ENCODE peak calls at places on chromosomes 11 and 22, in seven cellular contexts. One of them, this sample, is unnamed.

GRCh38 chr11:70580036-70580805 is 181.9 kb downstream of the CTTN start:
- DNase-seq in H9: peak
- DNase-seq in mesendoderm: peak
- DNase-seq in mesenchymal stem cell: no peak
- DNase-seq in IMR-90: no peak
- DNase-seq in trophoblast cell: no peak
- DNase-seq in neuronal stem cell: no peak
- DNase-seq in this sample: peak

GRCh38 chr11:123057604-123058305 is 4.2 kb downstream of the HSPA8 start:
- DNase-seq in neuronal stem cell: no peak
- DNase-seq in trophoblast cell: no peak
- DNase-seq in H9: no peak
- DNase-seq in mesendoderm: no peak
- DNase-seq in mesenchymal stem cell: no peak
- DNase-seq in IMR-90: no peak
- DNase-seq in this sample: no peak

GRCh38 chr22:50563410-50564160 is 866 bp upstream of the SYCE3 start:
- DNase-seq in neuronal stem cell: no peak
- DNase-seq in trophoblast cell: peak
- DNase-seq in mesendoderm: no peak
- DNase-seq in IMR-90: no peak
- DNase-seq in H9: no peak
- DNase-seq in mesenchymal stem cell: no peak
- DNase-seq in this sample: no peak

GRCh38 chr11:112291191-112291590 is 30.5 kb upstream of the PLET1 start:
- DNase-seq in neuronal stem cell: no peak
- DNase-seq in mesenchymal stem cell: no peak
- DNase-seq in IMR-90: no peak
- DNase-seq in trophoblast cell: no peak
- DNase-seq in mesendoderm: no peak
- DNase-seq in H9: no peak
- DNase-seq in this sample: no peak

GRCh38 chr22:30890689-30891442 is 77.7 kb downstream of the MORC2 start:
- DNase-seq in mesenchymal stem cell: peak
- DNase-seq in IMR-90: peak
- DNase-seq in neuronal stem cell: peak
- DNase-seq in mesendoderm: peak
- DNase-seq in H9: peak
- DNase-seq in trophoblast cell: peak
- DNase-seq in this sample: peak

GRCh38 chr11:60984616-60985015 is 13.1 kb downstream of the CD6 start:
- DNase-seq in mesendoderm: peak
- DNase-seq in H9: no peak
- DNase-seq in trophoblast cell: peak
- DNase-seq in IMR-90: no peak
- DNase-seq in mesenchymal stem cell: no peak
- DNase-seq in neuronal stem cell: no peak
- DNase-seq in this sample: no peak

GRCh38 chr11:35418282-35418846 is 994 bp downstream of the SLC1A2 start:
- DNase-seq in H9: peak
- DNase-seq in trophoblast cell: peak
- DNase-seq in mesenchymal stem cell: peak
- DNase-seq in neuronal stem cell: peak
- DNase-seq in IMR-90: no peak
- DNase-seq in mesendoderm: peak
- DNase-seq in this sample: no peak

GRCh38 chr11:34609850-34610249 is 11.0 kb upstream of the EHF start:
- DNase-seq in trophoblast cell: no peak
- DNase-seq in H9: no peak
- DNase-seq in mesenchymal stem cell: no peak
- DNase-seq in mesendoderm: no peak
- DNase-seq in IMR-90: no peak
- DNase-seq in neuronal stem cell: no peak
- DNase-seq in this sample: no peak

GRCh38 chr11:134120143-134120850 is 51.4 kb downstream of the JAM3 start:
- DNase-seq in trophoblast cell: peak
- DNase-seq in neuronal stem cell: no peak
- DNase-seq in IMR-90: peak
- DNase-seq in H9: no peak
- DNase-seq in mesendoderm: no peak
- DNase-seq in mesenchymal stem cell: peak
- DNase-seq in this sample: no peak

GRCh38 chr11:6703247-6704063 is 20.3 kb upstream of the MRPL17 start:
- DNase-seq in mesenchymal stem cell: peak
- DNase-seq in mesendoderm: peak
- DNase-seq in IMR-90: peak
- DNase-seq in H9: peak
- DNase-seq in trophoblast cell: peak
- DNase-seq in neuronal stem cell: peak
- DNase-seq in this sample: no peak

GRCh38 chr11:69368119-69368880 is 74.3 kb downstream of the MYEOV start:
- DNase-seq in IMR-90: no peak
- DNase-seq in trophoblast cell: no peak
- DNase-seq in mesenchymal stem cell: no peak
- DNase-seq in neuronal stem cell: no peak
- DNase-seq in mesendoderm: no peak
- DNase-seq in H9: peak
- DNase-seq in this sample: no peak

GRCh38 chr11:90908074-90908473 is 685.2 kb upstream of the CHORDC1 start:
- DNase-seq in H9: no peak
- DNase-seq in mesendoderm: no peak
- DNase-seq in neuronal stem cell: no peak
- DNase-seq in trophoblast cell: no peak
- DNase-seq in IMR-90: no peak
- DNase-seq in mesenchymal stem cell: no peak
- DNase-seq in this sample: no peak

GRCh38 chr22:26461188-26461810 is 22.3 kb downstream of the HPS4 start:
- DNase-seq in mesendoderm: peak
- DNase-seq in trophoblast cell: peak
- DNase-seq in mesenchymal stem cell: peak
- DNase-seq in neuronal stem cell: peak
- DNase-seq in IMR-90: peak
- DNase-seq in H9: peak
- DNase-seq in this sample: peak

GRCh38 chr11:61151545-61152252 is 9.5 kb downstream of the VPS37C start:
- DNase-seq in H9: no peak
- DNase-seq in neuronal stem cell: no peak
- DNase-seq in mesendoderm: no peak
- DNase-seq in mesenchymal stem cell: no peak
- DNase-seq in IMR-90: no peak
- DNase-seq in trophoblast cell: no peak
- DNase-seq in this sample: no peak

GRCh38 chr22:37601540-37602442 is 6.8 kb upstream of the GGA1 start:
- DNase-seq in mesenchymal stem cell: peak
- DNase-seq in neuronal stem cell: peak
- DNase-seq in trophoblast cell: peak
- DNase-seq in H9: peak
- DNase-seq in mesendoderm: peak
- DNase-seq in IMR-90: peak
- DNase-seq in this sample: peak

GRCh38 chr11:73275381-73275750 is 3.2 kb downstream of the P2RY6 start:
- DNase-seq in mesendoderm: peak
- DNase-seq in IMR-90: no peak
- DNase-seq in neuronal stem cell: no peak
- DNase-seq in trophoblast cell: peak
- DNase-seq in H9: peak
- DNase-seq in mesenchymal stem cell: no peak
- DNase-seq in this sample: no peak

GRCh38 chr11:129639300-129639699 is 176.3 kb upstream of the TMEM45B start:
- DNase-seq in neuronal stem cell: no peak
- DNase-seq in IMR-90: peak
- DNase-seq in H9: no peak
- DNase-seq in trophoblast cell: peak
- DNase-seq in mesenchymal stem cell: peak
- DNase-seq in mesendoderm: no peak
- DNase-seq in this sample: no peak

GRCh38 chr11:115266066-115266465 is 238.1 kb downstream of the CADM1 start:
- DNase-seq in IMR-90: no peak
- DNase-seq in trophoblast cell: no peak
- DNase-seq in mesendoderm: no peak
- DNase-seq in H9: no peak
- DNase-seq in mesenchymal stem cell: no peak
- DNase-seq in neuronal stem cell: no peak
- DNase-seq in this sample: no peak

GRCh38 chr11:126502159-126502558 is 146.7 kb downstream of the ST3GAL4 start:
- DNase-seq in mesendoderm: no peak
- DNase-seq in IMR-90: no peak
- DNase-seq in H9: no peak
- DNase-seq in trophoblast cell: no peak
- DNase-seq in neuronal stem cell: no peak
- DNase-seq in mesenchymal stem cell: no peak
- DNase-seq in this sample: no peak

DNA sequence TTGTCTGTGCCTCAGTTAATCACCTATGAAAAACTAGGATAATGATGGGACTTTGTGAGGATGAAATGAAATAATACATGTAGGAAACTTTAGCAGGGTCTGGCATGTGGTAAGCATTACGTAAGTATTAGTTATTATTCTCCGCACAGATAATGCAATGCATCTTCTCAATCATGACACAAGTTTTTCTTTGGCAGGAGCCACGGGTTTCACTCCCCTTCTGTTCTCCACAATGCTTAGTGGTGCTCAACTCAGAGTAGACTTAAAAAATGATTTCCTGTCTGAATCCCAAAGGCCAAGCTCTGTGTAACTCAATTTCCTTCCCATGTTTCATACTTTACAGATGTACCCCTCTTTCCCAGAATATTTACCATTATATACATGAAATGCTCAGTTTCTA is 82.9 kb downstream of the CCDC34 start:
- DNase-seq in H9: no peak
- DNase-seq in mesenchymal stem cell: no peak
- DNase-seq in mesendoderm: no peak
- DNase-seq in IMR-90: no peak
- DNase-seq in trophoblast cell: no peak
- DNase-seq in neuronal stem cell: no peak
- DNase-seq in this sample: no peak
- H2BK5ac ChIP-seq in H9: no peak
- H2BK5ac ChIP-seq in mesenchymal stem cell: no peak
- H2BK5ac ChIP-seq in mesendoderm: no peak
- H2BK5ac ChIP-seq in IMR-90: no peak
- H2BK5ac ChIP-seq in trophoblast cell: no peak
- H2BK5ac ChIP-seq in neuronal stem cell: no peak
- H2BK5ac ChIP-seq in this sample: no peak

GRCh38 chr22:27594020-27594419 is 207.5 kb downstream of the MN1 start:
- DNase-seq in trophoblast cell: no peak
- DNase-seq in mesendoderm: no peak
- DNase-seq in neuronal stem cell: no peak
- DNase-seq in IMR-90: no peak
- DNase-seq in H9: no peak
- DNase-seq in mesenchymal stem cell: no peak
- DNase-seq in this sample: no peak

GRCh38 chr22:27593378-27593777 is 208.2 kb downstream of the MN1 start:
- DNase-seq in neuronal stem cell: no peak
- DNase-seq in mesendoderm: no peak
- DNase-seq in H9: no peak
- DNase-seq in trophoblast cell: no peak
- DNase-seq in IMR-90: no peak
- DNase-seq in mesenchymal stem cell: no peak
- DNase-seq in this sample: no peak

GRCh38 chr22:27596133-27596905 is 205.2 kb downstream of the MN1 start:
- DNase-seq in mesendoderm: no peak
- DNase-seq in mesenchymal stem cell: no peak
- DNase-seq in IMR-90: no peak
- DNase-seq in neuronal stem cell: no peak
- DNase-seq in trophoblast cell: no peak
- DNase-seq in H9: no peak
- DNase-seq in this sample: no peak

GRCh38 chr22:27597703-27598444 is 203.7 kb downstream of the MN1 start:
- DNase-seq in trophoblast cell: no peak
- DNase-seq in neuronal stem cell: no peak
- DNase-seq in IMR-90: no peak
- DNase-seq in H9: no peak
- DNase-seq in mesenchymal stem cell: no peak
- DNase-seq in mesendoderm: peak
- DNase-seq in this sample: no peak

GRCh38 chr22:27594474-27595134 is 207.0 kb downstream of the MN1 start:
- DNase-seq in mesendoderm: no peak
- DNase-seq in IMR-90: no peak
- DNase-seq in trophoblast cell: peak
- DNase-seq in mesenchymal stem cell: no peak
- DNase-seq in H9: no peak
- DNase-seq in neuronal stem cell: no peak
- DNase-seq in this sample: no peak
- H2BK5ac ChIP-seq in mesendoderm: no peak
- H2BK5ac ChIP-seq in IMR-90: no peak
- H2BK5ac ChIP-seq in trophoblast cell: no peak
- H2BK5ac ChIP-seq in mesenchymal stem cell: no peak
- H2BK5ac ChIP-seq in H9: no peak
- H2BK5ac ChIP-seq in neuronal stem cell: no peak
- H2BK5ac ChIP-seq in this sample: no peak

GRCh38 chr22:46318576-46318975 is 16.9 kb upstream of the TRMU start:
- DNase-seq in trophoblast cell: no peak
- DNase-seq in mesenchymal stem cell: no peak
- DNase-seq in H9: no peak
- DNase-seq in neuronal stem cell: no peak
- DNase-seq in mesendoderm: no peak
- DNase-seq in IMR-90: no peak
- DNase-seq in this sample: no peak

GRCh38 chr22:46321387-46321775 is 14.1 kb upstream of the TRMU start:
- DNase-seq in neuronal stem cell: no peak
- DNase-seq in H9: no peak
- DNase-seq in IMR-90: no peak
- DNase-seq in mesenchymal stem cell: no peak
- DNase-seq in trophoblast cell: no peak
- DNase-seq in mesendoderm: no peak
- DNase-seq in this sample: no peak

GRCh38 chr22:46319319-46319718 is 16.2 kb upstream of the TRMU start:
- DNase-seq in trophoblast cell: no peak
- DNase-seq in H9: no peak
- DNase-seq in mesenchymal stem cell: no peak
- DNase-seq in neuronal stem cell: no peak
- DNase-seq in IMR-90: no peak
- DNase-seq in mesendoderm: no peak
- DNase-seq in this sample: no peak

GRCh38 chr22:46320716-46321386 is 14.7 kb upstream of the TRMU start:
- DNase-seq in trophoblast cell: no peak
- DNase-seq in H9: no peak
- DNase-seq in mesendoderm: no peak
- DNase-seq in IMR-90: no peak
- DNase-seq in mesenchymal stem cell: no peak
- DNase-seq in neuronal stem cell: no peak
- DNase-seq in this sample: no peak

GRCh38 chr22:46320166-46320710 is 15.3 kb upstream of the TRMU start:
- DNase-seq in neuronal stem cell: no peak
- DNase-seq in IMR-90: no peak
- DNase-seq in mesendoderm: no peak
- DNase-seq in trophoblast cell: no peak
- DNase-seq in H9: no peak
- DNase-seq in mesenchymal stem cell: no peak
- DNase-seq in this sample: no peak
- H2BK5ac ChIP-seq in neuronal stem cell: no peak
- H2BK5ac ChIP-seq in IMR-90: no peak
- H2BK5ac ChIP-seq in mesendoderm: no peak
- H2BK5ac ChIP-seq in trophoblast cell: no peak
- H2BK5ac ChIP-seq in H9: no peak
- H2BK5ac ChIP-seq in mesenchymal stem cell: no peak
- H2BK5ac ChIP-seq in this sample: no peak

DNA sequence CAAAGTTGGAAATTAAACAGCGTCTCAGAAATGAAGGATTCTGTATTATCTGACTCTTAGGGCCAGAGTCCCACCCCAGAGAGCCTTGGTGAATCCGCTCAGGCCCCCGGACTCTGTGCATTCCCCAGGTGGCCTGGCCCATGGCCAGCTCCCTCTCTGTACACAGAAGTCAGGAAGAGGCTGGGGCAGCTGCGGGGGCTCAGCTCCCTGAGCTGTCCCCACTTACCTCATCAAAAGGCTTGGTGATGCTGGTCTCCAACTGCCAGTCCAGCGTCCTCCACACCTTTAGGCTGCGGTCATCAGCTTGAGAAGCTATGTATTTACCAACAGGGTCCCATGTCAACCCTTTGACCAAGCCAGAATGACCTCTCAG is 35.0 kb downstream of the HIRA start:
- DNase-seq in H9: no peak
- DNase-seq in mesendoderm: no peak
- DNase-seq in IMR-90: no peak
- DNase-seq in mesenchymal stem cell: no peak
- DNase-seq in trophoblast cell: no peak
- DNase-seq in neuronal stem cell: no peak
- DNase-seq in this sample: no peak
- H2BK5ac ChIP-seq in H9: no peak
- H2BK5ac ChIP-seq in mesendoderm: no peak
- H2BK5ac ChIP-seq in IMR-90: no peak
- H2BK5ac ChIP-seq in mesenchymal stem cell: no peak
- H2BK5ac ChIP-seq in trophoblast cell: no peak
- H2BK5ac ChIP-seq in neuronal stem cell: no peak
- H2BK5ac ChIP-seq in this sample: no peak